ENCODE peak calls at places on chromosomes 13 and 19, in eight cellular contexts. J, T, Q, A, M, W, G and F are unnamed samples.

GRCh38 chr19:44597131-44597491 is 16.3 kb upstream of the IGSF23 start:
- DNase-seq in Q (no peak), G (no peak), A (no peak), J (no peak), M (no peak), T (no peak), W (no peak), F (no peak)

GRCh38 chr19:29680447-29680846 is 15.2 kb downstream of the PLEKHF1 start:
- DNase-seq in W (no peak), Q (no peak), G (no peak), M (no peak), J (no peak), A (no peak), T (no peak), F (peak)

GRCh38 chr19:43534811-43535761 is 2.1 kb downstream of the ZNF575 start:
- DNase-seq in T (peak), M (peak), G (no peak), Q (peak), J (peak), A (no peak), W (peak), F (peak)

GRCh38 chr13:33099860-33100259 is 83.6 kb downstream of the KL start:
- DNase-seq in T (no peak), A (no peak), Q (no peak), G (no peak), J (no peak), M (no peak), W (peak), F (no peak)

GRCh38 chr13:97274782-97275252 is 52.7 kb downstream of the MBNL2 start:
- DNase-seq in A (no peak), Q (peak), M (no peak), T (no peak), G (no peak), W (no peak), J (peak), F (no peak)

GRCh38 chr13:76148926-76149325 is 512.8 kb downstream of the LMO7 start:
- DNase-seq in W (no peak), A (no peak), G (no peak), T (no peak), Q (peak), J (peak), M (peak), F (no peak)

GRCh38 chr13:91017031-91017668 is 330.3 kb upstream of the MIR17HG start:
- DNase-seq in A (peak), G (peak), T (peak), M (peak), Q (peak), W (peak), J (peak), F (peak)

GRCh38 chr13:33446821-33447481 is 161.4 kb upstream of the STARD13 start:
- DNase-seq in A (no peak), W (no peak), Q (no peak), T (no peak), J (peak), G (no peak), M (peak), F (no peak)

GRCh38 chr19:54400913-54401312 is 14.4 kb upstream of the TTYH1 start:
- DNase-seq in J (no peak), G (no peak), M (no peak), T (no peak), Q (no peak), A (no peak), W (no peak), F (no peak)

GRCh38 chr13:51821666-51822065 is 17.7 kb upstream of the DHRS12 start:
- DNase-seq in W (no peak), Q (no peak), A (no peak), G (no peak), M (no peak), J (no peak), T (no peak), F (peak)

GRCh38 chr19:17555929-17556813 is 722 bp downstream of the COLGALT1 start:
- DNase-seq in J (peak), W (peak), G (peak), A (no peak), T (peak), Q (peak), M (peak), F (peak)

GRCh38 chr19:14505488-14506239 is 9.7 kb upstream of the GIPC1 start:
- DNase-seq in W (peak), A (peak), G (no peak), T (peak), J (peak), M (peak), Q (peak), F (peak)

GRCh38 chr13:99191900-99192399 is 8.7 kb upstream of the UBAC2 start:
- DNase-seq in J (peak), M (no peak), T (no peak), A (no peak), G (no peak), Q (peak), W (peak), F (no peak)

GRCh38 chr19:57310792-57311191 is 9.5 kb upstream of the ZNF543 start:
- DNase-seq in M (no peak), W (no peak), G (no peak), T (no peak), Q (no peak), J (no peak), A (no peak), F (no peak)
- TF ChIP-seq EZH2phosphoT487 in M (no peak), W (no peak), G (no peak), T (no peak), Q (no peak), J (no peak), A (no peak), F (no peak)

GRCh38 chr19:19551862-19552192 is 13.8 kb downstream of the CILP2 start:
- DNase-seq in W (no peak), J (no peak), T (no peak), A (no peak), Q (no peak), M (no peak), G (no peak), F (no peak)

GRCh38 chr19:19548915-19549537 is 11.0 kb downstream of the CILP2 start:
- DNase-seq in M (no peak), A (no peak), J (no peak), T (no peak), G (no peak), Q (peak), W (no peak), F (no peak)

GRCh38 chr19:19550972-19551861 is 13.2 kb downstream of the CILP2 start:
- DNase-seq in M (no peak), Q (no peak), G (no peak), T (no peak), J (no peak), A (no peak), W (peak), F (no peak)

GRCh38 chr19:19549804-19550453 is 11.9 kb downstream of the CILP2 start:
- DNase-seq in J (no peak), Q (no peak), G (no peak), M (no peak), W (no peak), A (no peak), T (no peak), F (no peak)

DNA sequence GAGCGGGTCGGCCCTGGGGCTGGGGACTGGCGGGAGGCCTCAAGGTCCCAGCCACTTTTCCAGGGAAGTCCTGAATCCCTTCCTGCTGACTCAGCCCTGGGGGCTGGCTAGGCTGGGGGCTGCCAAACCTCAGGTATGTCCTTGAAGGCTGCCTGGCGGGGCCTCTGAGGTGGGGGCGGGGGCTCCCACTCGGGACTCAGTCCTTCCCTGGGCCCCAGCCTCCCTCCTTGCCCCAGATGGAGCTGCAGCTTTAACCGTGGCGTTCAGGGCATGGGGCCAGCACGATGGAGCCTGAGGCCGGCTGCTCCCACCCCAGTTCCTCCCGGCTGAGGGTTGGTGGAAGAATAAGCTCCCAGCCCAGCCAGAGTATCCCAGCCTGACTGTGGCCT is 12.4 kb downstream of the CILP2 start:
- DNase-seq in Q (peak), G (no peak), J (peak), W (no peak), A (no peak), T (no peak), M (peak), F (no peak)
- TF ChIP-seq EZH2phosphoT487 in Q (no peak), G (no peak), J (no peak), W (no peak), A (no peak), T (no peak), M (no peak), F (no peak)

GRCh38 chr19:18741124-18741493 is 50.0 kb downstream of the COMP start:
- DNase-seq in W (no peak), G (no peak), A (no peak), Q (no peak), J (no peak), T (no peak), M (no peak), F (no peak)

GRCh38 chr19:18742324-18742723 is 48.8 kb downstream of the COMP start:
- DNase-seq in G (no peak), M (peak), A (no peak), Q (no peak), J (no peak), T (no peak), W (peak), F (no peak)

GRCh38 chr19:18742838-18743237 is 48.3 kb downstream of the COMP start:
- DNase-seq in A (no peak), W (no peak), Q (no peak), M (peak), T (no peak), G (no peak), J (no peak), F (no peak)

GRCh38 chr19:18743281-18743825 is 47.8 kb downstream of the COMP start:
- DNase-seq in J (no peak), T (no peak), A (no peak), M (peak), W (peak), Q (no peak), G (no peak), F (no peak)

DNA sequence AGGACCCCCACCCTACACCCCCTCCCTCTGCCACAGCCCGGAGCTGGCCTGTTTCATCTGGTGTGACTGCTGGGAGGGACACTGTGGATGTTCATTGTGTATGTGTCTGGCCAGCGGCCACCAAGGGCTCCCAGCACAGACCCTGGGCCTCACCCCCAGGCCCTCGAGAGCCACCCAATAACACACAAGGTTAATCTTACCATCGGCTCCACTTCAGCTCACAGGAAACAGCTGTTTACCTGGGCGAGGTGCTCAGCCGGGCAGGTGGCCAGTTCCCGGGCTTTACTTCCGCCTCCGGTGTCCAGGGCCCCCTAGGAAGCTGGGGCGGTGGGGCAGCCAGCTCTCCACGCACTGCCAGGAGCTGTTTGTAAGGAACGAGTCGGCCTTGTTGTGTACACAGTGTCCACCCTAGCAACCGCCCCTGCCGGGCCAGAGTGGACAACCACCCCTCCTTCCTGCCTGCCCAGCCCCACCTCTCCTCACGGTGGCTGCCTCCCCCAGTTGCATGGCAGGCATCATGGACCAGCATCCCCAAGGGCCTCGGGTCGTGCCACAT is 49.5 kb downstream of the COMP start:
- DNase-seq in Q (no peak), T (no peak), A (no peak), M (peak), J (peak), W (no peak), G (no peak), F (no peak)
- TF ChIP-seq EZH2phosphoT487 in Q (no peak), T (no peak), A (no peak), M (no peak), J (no peak), W (no peak), G (no peak), F (no peak)

GRCh38 chr13:110485604-110486003 is 75.9 kb downstream of the RAB20 start:
- DNase-seq in M (no peak), T (peak), G (no peak), J (no peak), Q (no peak), A (no peak), W (peak), F (no peak)
- TF ChIP-seq EZH2phosphoT487 in M (no peak), T (no peak), G (no peak), J (no peak), Q (no peak), A (no peak), W (no peak), F (no peak)